ENCODE peak calls at places on chromosomes 16 and 17, in six cellular contexts. One of them, this sample, is unnamed.

GRCh38 chr17:53499277-53499676 is 323.4 kb upstream of the KIF2B start:
- DNase-seq in IMR-90: no peak
- DNase-seq in H9: no peak
- DNase-seq in neuronal stem cell: no peak
- DNase-seq in mesenchymal stem cell: peak
- DNase-seq in trophoblast cell: no peak
- DNase-seq in this sample: no peak

GRCh38 chr16:63922563-63922962 is 1199.3 kb downstream of the CDH11 start:
- DNase-seq in IMR-90: no peak
- DNase-seq in H9: no peak
- DNase-seq in neuronal stem cell: no peak
- DNase-seq in mesenchymal stem cell: peak
- DNase-seq in trophoblast cell: no peak
- DNase-seq in this sample: no peak

GRCh38 chr17:77433385-77434135 is 292.8 kb downstream of the SEC14L1 start:
- DNase-seq in IMR-90: peak
- DNase-seq in H9: no peak
- DNase-seq in neuronal stem cell: no peak
- DNase-seq in mesenchymal stem cell: peak
- DNase-seq in trophoblast cell: no peak
- DNase-seq in this sample: no peak

GRCh38 chr17:20941872-20942271 is 100.9 kb downstream of the USP22 start:
- DNase-seq in IMR-90: no peak
- DNase-seq in H9: no peak
- DNase-seq in neuronal stem cell: no peak
- DNase-seq in mesenchymal stem cell: no peak
- DNase-seq in trophoblast cell: no peak
- DNase-seq in this sample: no peak

GRCh38 chr17:78127240-78127887 is 1.2 kb downstream of the TMC6 start:
- DNase-seq in IMR-90: no peak
- DNase-seq in H9: peak
- DNase-seq in neuronal stem cell: no peak
- DNase-seq in mesenchymal stem cell: peak
- DNase-seq in trophoblast cell: no peak
- DNase-seq in this sample: no peak

GRCh38 chr17:71327376-71328059 is 793.3 kb upstream of the SOX9 start:
- DNase-seq in IMR-90: peak
- DNase-seq in H9: no peak
- DNase-seq in neuronal stem cell: no peak
- DNase-seq in mesenchymal stem cell: peak
- DNase-seq in trophoblast cell: no peak
- DNase-seq in this sample: no peak

GRCh38 chr16:20887207-20887606 is 13.0 kb downstream of the DCUN1D3 start:
- DNase-seq in IMR-90: no peak
- DNase-seq in H9: no peak
- DNase-seq in neuronal stem cell: no peak
- DNase-seq in mesenchymal stem cell: no peak
- DNase-seq in trophoblast cell: no peak
- DNase-seq in this sample: no peak

GRCh38 chr17:2400474-2400866 is 390 bp downstream of the MNT start:
- DNase-seq in IMR-90: no peak
- DNase-seq in H9: peak
- DNase-seq in neuronal stem cell: peak
- DNase-seq in mesenchymal stem cell: peak
- DNase-seq in trophoblast cell: peak
- DNase-seq in this sample: no peak

GRCh38 chr16:19872935-19873334 is 11.7 kb downstream of the GPRC5B start:
- DNase-seq in IMR-90: no peak
- DNase-seq in H9: no peak
- DNase-seq in neuronal stem cell: no peak
- DNase-seq in mesenchymal stem cell: no peak
- DNase-seq in trophoblast cell: no peak
- DNase-seq in this sample: no peak

GRCh38 chr16:70809392-70810060 is 8.6 kb upstream of the VAC14 start:
- DNase-seq in IMR-90: no peak
- DNase-seq in H9: peak
- DNase-seq in neuronal stem cell: no peak
- DNase-seq in mesenchymal stem cell: no peak
- DNase-seq in trophoblast cell: no peak
- DNase-seq in this sample: no peak

GRCh38 chr16:83839561-83839960 is 31.8 kb downstream of the HSBP1 start:
- DNase-seq in IMR-90: no peak
- DNase-seq in H9: no peak
- DNase-seq in neuronal stem cell: no peak
- DNase-seq in mesenchymal stem cell: no peak
- DNase-seq in trophoblast cell: no peak
- DNase-seq in this sample: no peak

GRCh38 chr17:80026359-80027042 is 9.2 kb downstream of the TBC1D16 start:
- DNase-seq in IMR-90: no peak
- DNase-seq in H9: no peak
- DNase-seq in neuronal stem cell: no peak
- DNase-seq in mesenchymal stem cell: no peak
- DNase-seq in trophoblast cell: no peak
- DNase-seq in this sample: no peak

GRCh38 chr16:31297496-31297895 is 37.7 kb downstream of the ITGAM start:
- DNase-seq in IMR-90: no peak
- DNase-seq in H9: no peak
- DNase-seq in neuronal stem cell: no peak
- DNase-seq in mesenchymal stem cell: no peak
- DNase-seq in trophoblast cell: no peak
- DNase-seq in this sample: no peak
- H3K14ac ChIP-seq in IMR-90: no peak
- H3K14ac ChIP-seq in H9: no peak
- H3K14ac ChIP-seq in neuronal stem cell: no peak
- H3K14ac ChIP-seq in mesenchymal stem cell: no peak
- H3K14ac ChIP-seq in trophoblast cell: no peak
- H3K14ac ChIP-seq in this sample: no peak

GRCh38 chr17:57045868-57046671 is 39.0 kb upstream of the AKAP1 start:
- DNase-seq in IMR-90: no peak
- DNase-seq in H9: peak
- DNase-seq in neuronal stem cell: no peak
- DNase-seq in mesenchymal stem cell: no peak
- DNase-seq in trophoblast cell: peak
- DNase-seq in this sample: no peak

GRCh38 chr17:57051886-57052342 is 33.1 kb upstream of the AKAP1 start:
- DNase-seq in IMR-90: no peak
- DNase-seq in H9: no peak
- DNase-seq in neuronal stem cell: no peak
- DNase-seq in mesenchymal stem cell: no peak
- DNase-seq in trophoblast cell: no peak
- DNase-seq in this sample: no peak

GRCh38 chr17:57044976-57045867 is 39.8 kb upstream of the AKAP1 start:
- DNase-seq in IMR-90: no peak
- DNase-seq in H9: no peak
- DNase-seq in neuronal stem cell: no peak
- DNase-seq in mesenchymal stem cell: no peak
- DNase-seq in trophoblast cell: no peak
- DNase-seq in this sample: no peak

GRCh38 chr17:57050303-57050702 is 34.7 kb upstream of the AKAP1 start:
- DNase-seq in IMR-90: no peak
- DNase-seq in H9: no peak
- DNase-seq in neuronal stem cell: no peak
- DNase-seq in mesenchymal stem cell: no peak
- DNase-seq in trophoblast cell: no peak
- DNase-seq in this sample: no peak

GRCh38 chr17:57048096-57048495 is 37.0 kb upstream of the AKAP1 start:
- DNase-seq in IMR-90: no peak
- DNase-seq in H9: no peak
- DNase-seq in neuronal stem cell: no peak
- DNase-seq in mesenchymal stem cell: no peak
- DNase-seq in trophoblast cell: no peak
- DNase-seq in this sample: no peak
- H3K14ac ChIP-seq in IMR-90: no peak
- H3K14ac ChIP-seq in H9: no peak
- H3K14ac ChIP-seq in neuronal stem cell: no peak
- H3K14ac ChIP-seq in mesenchymal stem cell: no peak
- H3K14ac ChIP-seq in trophoblast cell: no peak
- H3K14ac ChIP-seq in this sample: no peak

GRCh38 chr17:57524790-57525543 is 220.1 kb downstream of the CCDC182 start:
- DNase-seq in IMR-90: no peak
- DNase-seq in H9: no peak
- DNase-seq in neuronal stem cell: no peak
- DNase-seq in mesenchymal stem cell: no peak
- DNase-seq in trophoblast cell: no peak
- DNase-seq in this sample: no peak
- H3K14ac ChIP-seq in IMR-90: peak
- H3K14ac ChIP-seq in H9: no peak
- H3K14ac ChIP-seq in neuronal stem cell: no peak
- H3K14ac ChIP-seq in mesenchymal stem cell: no peak
- H3K14ac ChIP-seq in trophoblast cell: no peak
- H3K14ac ChIP-seq in this sample: no peak

GRCh38 chr17:66822009-66822408 is 12.9 kb upstream of the CACNG5 start:
- DNase-seq in IMR-90: no peak
- DNase-seq in H9: no peak
- DNase-seq in neuronal stem cell: no peak
- DNase-seq in mesenchymal stem cell: no peak
- DNase-seq in trophoblast cell: no peak
- DNase-seq in this sample: no peak
- H3K14ac ChIP-seq in IMR-90: no peak
- H3K14ac ChIP-seq in H9: no peak
- H3K14ac ChIP-seq in neuronal stem cell: no peak
- H3K14ac ChIP-seq in mesenchymal stem cell: no peak
- H3K14ac ChIP-seq in trophoblast cell: no peak
- H3K14ac ChIP-seq in this sample: no peak

DNA sequence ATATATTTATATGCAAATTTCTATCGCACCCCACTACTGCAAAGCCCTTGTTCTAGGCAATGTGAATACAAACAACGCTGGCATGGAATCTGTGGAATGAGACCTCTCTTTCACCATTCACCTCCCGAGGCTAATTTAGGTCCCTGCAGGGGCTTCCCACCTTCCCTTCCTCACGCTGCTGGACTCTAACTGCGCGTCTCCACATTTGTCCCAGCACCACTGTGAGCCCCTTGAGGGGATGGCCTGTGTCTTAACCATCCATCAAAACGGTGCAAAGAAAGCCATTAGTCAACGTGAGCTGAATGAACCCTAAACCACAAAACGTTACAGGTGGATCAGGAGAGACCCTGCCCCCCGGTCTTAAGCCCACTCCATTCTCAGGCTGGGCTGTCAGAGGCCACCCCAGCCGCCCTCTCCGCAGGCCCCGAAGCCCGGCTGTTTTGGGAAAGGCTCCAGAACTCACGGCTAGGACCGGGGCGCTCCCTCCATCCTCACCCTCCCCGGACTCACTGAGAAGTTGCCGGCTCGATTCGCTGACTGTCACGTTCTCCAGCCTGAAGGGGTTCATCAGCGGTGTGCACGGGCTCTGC is 1.5 kb downstream of the TMEM114 start:
- DNase-seq in IMR-90: no peak
- DNase-seq in H9: peak
- DNase-seq in neuronal stem cell: no peak
- DNase-seq in mesenchymal stem cell: no peak
- DNase-seq in trophoblast cell: no peak
- DNase-seq in this sample: peak
- H3K14ac ChIP-seq in IMR-90: no peak
- H3K14ac ChIP-seq in H9: no peak
- H3K14ac ChIP-seq in neuronal stem cell: peak
- H3K14ac ChIP-seq in mesenchymal stem cell: no peak
- H3K14ac ChIP-seq in trophoblast cell: no peak
- H3K14ac ChIP-seq in this sample: no peak

GRCh38 chr16:81731636-81732035 is 47.5 kb upstream of the PLCG2 start:
- DNase-seq in IMR-90: no peak
- DNase-seq in H9: no peak
- DNase-seq in neuronal stem cell: no peak
- DNase-seq in mesenchymal stem cell: no peak
- DNase-seq in trophoblast cell: no peak
- DNase-seq in this sample: no peak

GRCh38 chr16:81728435-81728834 is 50.7 kb upstream of the PLCG2 start:
- DNase-seq in IMR-90: no peak
- DNase-seq in H9: no peak
- DNase-seq in neuronal stem cell: no peak
- DNase-seq in mesenchymal stem cell: no peak
- DNase-seq in trophoblast cell: no peak
- DNase-seq in this sample: no peak

GRCh38 chr16:81730090-81731051 is 48.7 kb upstream of the PLCG2 start:
- DNase-seq in IMR-90: peak
- DNase-seq in H9: peak
- DNase-seq in neuronal stem cell: peak
- DNase-seq in mesenchymal stem cell: peak
- DNase-seq in trophoblast cell: peak
- DNase-seq in this sample: peak

GRCh38 chr16:81732699-81733098 is 46.4 kb upstream of the PLCG2 start:
- DNase-seq in IMR-90: no peak
- DNase-seq in H9: no peak
- DNase-seq in neuronal stem cell: no peak
- DNase-seq in mesenchymal stem cell: no peak
- DNase-seq in trophoblast cell: no peak
- DNase-seq in this sample: no peak

DNA sequence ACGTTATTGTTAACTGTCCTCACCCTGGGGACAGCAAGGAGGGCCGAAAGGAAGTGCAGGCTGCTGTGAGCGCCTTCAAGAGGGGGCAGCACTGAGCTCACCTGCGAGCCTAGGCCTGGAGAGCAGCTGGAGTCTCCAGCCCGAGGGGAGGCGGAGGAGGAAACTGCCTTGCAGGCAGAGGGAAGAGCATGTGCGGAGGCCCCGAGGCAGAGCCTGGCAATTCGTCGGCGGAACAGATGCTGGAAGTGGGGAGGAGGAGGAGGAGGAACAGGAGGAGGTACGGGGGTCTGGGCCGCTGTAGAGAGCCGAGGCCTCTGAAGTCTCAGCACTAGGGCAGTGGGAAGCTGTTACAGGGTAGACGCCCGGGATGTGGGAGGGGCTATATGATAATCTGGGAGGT is 49.6 kb upstream of the PLCG2 start:
- DNase-seq in IMR-90: no peak
- DNase-seq in H9: peak
- DNase-seq in neuronal stem cell: no peak
- DNase-seq in mesenchymal stem cell: no peak
- DNase-seq in trophoblast cell: peak
- DNase-seq in this sample: peak
- H3K14ac ChIP-seq in IMR-90: no peak
- H3K14ac ChIP-seq in H9: peak
- H3K14ac ChIP-seq in neuronal stem cell: no peak
- H3K14ac ChIP-seq in mesenchymal stem cell: no peak
- H3K14ac ChIP-seq in trophoblast cell: peak
- H3K14ac ChIP-seq in this sample: no peak